ENCODE peak calls at places on chromosomes 13 and 19, in six cellular contexts. One of them, this sample, is unnamed.

GRCh38 chr13:28346136-28346535 is 148.8 kb downstream of the FLT1 start:
- DNase-seq in mucosa of descending colon: no peak
- DNase-seq in progenitor cell of endocrine pancreas: no peak
- DNase-seq in BE2C: no peak
- DNase-seq in pancreas: no peak
- DNase-seq in GM12865: no peak
- DNase-seq in this sample: no peak

GRCh38 chr13:99981115-99982020 is at the start of gene ZIC2:
- DNase-seq in mucosa of descending colon: peak
- DNase-seq in progenitor cell of endocrine pancreas: no peak
- DNase-seq in BE2C: peak
- DNase-seq in pancreas: peak
- DNase-seq in GM12865: peak
- DNase-seq in this sample: no peak

GRCh38 chr19:976476-976875 is 7.7 kb upstream of the WDR18 start:
- DNase-seq in mucosa of descending colon: no peak
- DNase-seq in progenitor cell of endocrine pancreas: no peak
- DNase-seq in BE2C: peak
- DNase-seq in pancreas: no peak
- DNase-seq in GM12865: no peak
- DNase-seq in this sample: no peak

GRCh38 chr13:75908137-75908536 is 272.0 kb downstream of the LMO7 start:
- DNase-seq in mucosa of descending colon: no peak
- DNase-seq in progenitor cell of endocrine pancreas: no peak
- DNase-seq in BE2C: no peak
- DNase-seq in pancreas: no peak
- DNase-seq in GM12865: no peak
- DNase-seq in this sample: peak

GRCh38 chr19:37342753-37343152 is 28.1 kb upstream of the ZNF527 start:
- DNase-seq in mucosa of descending colon: no peak
- DNase-seq in progenitor cell of endocrine pancreas: no peak
- DNase-seq in BE2C: no peak
- DNase-seq in pancreas: no peak
- DNase-seq in GM12865: no peak
- DNase-seq in this sample: no peak

GRCh38 chr19:3821857-3822364 is 35.7 kb upstream of the MATK start:
- DNase-seq in mucosa of descending colon: peak
- DNase-seq in progenitor cell of endocrine pancreas: peak
- DNase-seq in BE2C: peak
- DNase-seq in pancreas: peak
- DNase-seq in GM12865: peak
- DNase-seq in this sample: no peak

GRCh38 chr19:11530432-11530831 is 1.5 kb upstream of the ECSIT start:
- DNase-seq in mucosa of descending colon: peak
- DNase-seq in progenitor cell of endocrine pancreas: no peak
- DNase-seq in BE2C: peak
- DNase-seq in pancreas: peak
- DNase-seq in GM12865: peak
- DNase-seq in this sample: no peak

GRCh38 chr13:92500192-92500591 is 726.4 kb upstream of the GPC6 start:
- DNase-seq in mucosa of descending colon: no peak
- DNase-seq in progenitor cell of endocrine pancreas: no peak
- DNase-seq in BE2C: no peak
- DNase-seq in pancreas: no peak
- DNase-seq in GM12865: no peak
- DNase-seq in this sample: no peak

GRCh38 chr13:41463823-41464602 is 6.7 kb downstream of the RGCC start:
- DNase-seq in mucosa of descending colon: no peak
- DNase-seq in progenitor cell of endocrine pancreas: no peak
- DNase-seq in BE2C: no peak
- DNase-seq in pancreas: no peak
- DNase-seq in GM12865: peak
- DNase-seq in this sample: no peak

GRCh38 chr19:6161271-6161850 is 25.9 kb downstream of the ACSBG2 start:
- DNase-seq in mucosa of descending colon: no peak
- DNase-seq in progenitor cell of endocrine pancreas: no peak
- DNase-seq in BE2C: peak
- DNase-seq in pancreas: no peak
- DNase-seq in GM12865: peak
- DNase-seq in this sample: no peak

GRCh38 chr13:64688893-64689677 is 2541.1 kb downstream of the PCDH9 start:
- DNase-seq in mucosa of descending colon: no peak
- DNase-seq in progenitor cell of endocrine pancreas: no peak
- DNase-seq in BE2C: no peak
- DNase-seq in pancreas: no peak
- DNase-seq in GM12865: no peak
- DNase-seq in this sample: no peak

GRCh38 chr13:98129059-98129741 is 13.7 kb upstream of the FARP1 start:
- DNase-seq in mucosa of descending colon: no peak
- DNase-seq in progenitor cell of endocrine pancreas: no peak
- DNase-seq in BE2C: no peak
- DNase-seq in pancreas: no peak
- DNase-seq in GM12865: no peak
- DNase-seq in this sample: no peak

GRCh38 chr19:2053601-2054389 is 2.8 kb upstream of the MKNK2 start:
- DNase-seq in mucosa of descending colon: peak
- DNase-seq in progenitor cell of endocrine pancreas: no peak
- DNase-seq in BE2C: peak
- DNase-seq in pancreas: peak
- DNase-seq in GM12865: peak
- DNase-seq in this sample: no peak

GRCh38 chr19:18645035-18645511 is 8.2 kb downstream of the KLHL26 start:
- DNase-seq in mucosa of descending colon: no peak
- DNase-seq in progenitor cell of endocrine pancreas: no peak
- DNase-seq in BE2C: no peak
- DNase-seq in pancreas: peak
- DNase-seq in GM12865: no peak
- DNase-seq in this sample: no peak

GRCh38 chr19:4066682-4067395 is at the start of gene ZBTB7A:
- DNase-seq in mucosa of descending colon: peak
- DNase-seq in progenitor cell of endocrine pancreas: no peak
- DNase-seq in BE2C: peak
- DNase-seq in pancreas: peak
- DNase-seq in GM12865: peak
- DNase-seq in this sample: peak

GRCh38 chr19:44806271-44806670 is 2.6 kb upstream of the BCAM start:
- DNase-seq in mucosa of descending colon: no peak
- DNase-seq in progenitor cell of endocrine pancreas: no peak
- DNase-seq in BE2C: no peak
- DNase-seq in pancreas: no peak
- DNase-seq in GM12865: no peak
- DNase-seq in this sample: no peak

GRCh38 chr13:101179021-101179420 is 237.3 kb downstream of the NALCN start:
- DNase-seq in mucosa of descending colon: no peak
- DNase-seq in progenitor cell of endocrine pancreas: no peak
- DNase-seq in BE2C: no peak
- DNase-seq in pancreas: no peak
- DNase-seq in GM12865: no peak
- DNase-seq in this sample: no peak

GRCh38 chr13:39485314-39485700 is 117.7 kb downstream of the LHFPL6 start:
- DNase-seq in mucosa of descending colon: no peak
- DNase-seq in progenitor cell of endocrine pancreas: no peak
- DNase-seq in BE2C: no peak
- DNase-seq in pancreas: no peak
- DNase-seq in GM12865: no peak
- DNase-seq in this sample: no peak

GRCh38 chr13:94950303-94950702 is 238.0 kb upstream of the SOX21 start:
- DNase-seq in mucosa of descending colon: no peak
- DNase-seq in progenitor cell of endocrine pancreas: no peak
- DNase-seq in BE2C: no peak
- DNase-seq in pancreas: no peak
- DNase-seq in GM12865: no peak
- DNase-seq in this sample: no peak

GRCh38 chr19:29845576-29846176 is 33.9 kb downstream of the CCNE1 start:
- DNase-seq in mucosa of descending colon: peak
- DNase-seq in progenitor cell of endocrine pancreas: no peak
- DNase-seq in BE2C: no peak
- DNase-seq in pancreas: no peak
- DNase-seq in GM12865: peak
- DNase-seq in this sample: no peak

GRCh38 chr19:17654993-17655392 is 33.2 kb downstream of the UNC13A start:
- DNase-seq in mucosa of descending colon: peak
- DNase-seq in progenitor cell of endocrine pancreas: no peak
- DNase-seq in BE2C: no peak
- DNase-seq in pancreas: peak
- DNase-seq in GM12865: peak
- DNase-seq in this sample: no peak

GRCh38 chr13:38141792-38142191 is 207.9 kb upstream of the UFM1 start:
- DNase-seq in mucosa of descending colon: no peak
- DNase-seq in progenitor cell of endocrine pancreas: no peak
- DNase-seq in BE2C: no peak
- DNase-seq in pancreas: no peak
- DNase-seq in GM12865: no peak
- DNase-seq in this sample: no peak

GRCh38 chr13:30870049-30870884 is 35.8 kb upstream of the MEDAG start:
- DNase-seq in mucosa of descending colon: peak
- DNase-seq in progenitor cell of endocrine pancreas: no peak
- DNase-seq in BE2C: peak
- DNase-seq in pancreas: no peak
- DNase-seq in GM12865: peak
- DNase-seq in this sample: peak

GRCh38 chr13:44292545-44292944 is 81.1 kb upstream of the SERP2 start:
- DNase-seq in mucosa of descending colon: no peak
- DNase-seq in progenitor cell of endocrine pancreas: no peak
- DNase-seq in BE2C: no peak
- DNase-seq in pancreas: no peak
- DNase-seq in GM12865: no peak
- DNase-seq in this sample: no peak
- TF ChIP-seq CTCF in mucosa of descending colon: no peak
- TF ChIP-seq CTCF in progenitor cell of endocrine pancreas: no peak
- TF ChIP-seq CTCF in BE2C: no peak
- TF ChIP-seq CTCF in pancreas: no peak
- TF ChIP-seq CTCF in GM12865: no peak
- TF ChIP-seq CTCF in this sample: no peak

GRCh38 chr19:10501971-10502523 is 1.1 kb downstream of the KEAP1 start:
- DNase-seq in mucosa of descending colon: peak
- DNase-seq in progenitor cell of endocrine pancreas: peak
- DNase-seq in BE2C: peak
- DNase-seq in pancreas: peak
- DNase-seq in GM12865: peak
- DNase-seq in this sample: no peak
- TF ChIP-seq CTCF in mucosa of descending colon: no peak
- TF ChIP-seq CTCF in progenitor cell of endocrine pancreas: no peak
- TF ChIP-seq CTCF in BE2C: no peak
- TF ChIP-seq CTCF in pancreas: no peak
- TF ChIP-seq CTCF in GM12865: no peak
- TF ChIP-seq CTCF in this sample: no peak

GRCh38 chr13:106078191-106078590 is 457.3 kb downstream of the EFNB2 start:
- DNase-seq in mucosa of descending colon: no peak
- DNase-seq in progenitor cell of endocrine pancreas: no peak
- DNase-seq in BE2C: no peak
- DNase-seq in pancreas: no peak
- DNase-seq in GM12865: no peak
- DNase-seq in this sample: no peak

GRCh38 chr13:106088094-106088493 is 447.4 kb downstream of the EFNB2 start:
- DNase-seq in mucosa of descending colon: no peak
- DNase-seq in progenitor cell of endocrine pancreas: no peak
- DNase-seq in BE2C: no peak
- DNase-seq in pancreas: no peak
- DNase-seq in GM12865: no peak
- DNase-seq in this sample: no peak

GRCh38 chr13:106087201-106087600 is 448.3 kb downstream of the EFNB2 start:
- DNase-seq in mucosa of descending colon: peak
- DNase-seq in progenitor cell of endocrine pancreas: no peak
- DNase-seq in BE2C: no peak
- DNase-seq in pancreas: no peak
- DNase-seq in GM12865: no peak
- DNase-seq in this sample: no peak

GRCh38 chr13:106089251-106089940 is 446.1 kb downstream of the EFNB2 start:
- DNase-seq in mucosa of descending colon: no peak
- DNase-seq in progenitor cell of endocrine pancreas: no peak
- DNase-seq in BE2C: no peak
- DNase-seq in pancreas: no peak
- DNase-seq in GM12865: no peak
- DNase-seq in this sample: no peak

DNA sequence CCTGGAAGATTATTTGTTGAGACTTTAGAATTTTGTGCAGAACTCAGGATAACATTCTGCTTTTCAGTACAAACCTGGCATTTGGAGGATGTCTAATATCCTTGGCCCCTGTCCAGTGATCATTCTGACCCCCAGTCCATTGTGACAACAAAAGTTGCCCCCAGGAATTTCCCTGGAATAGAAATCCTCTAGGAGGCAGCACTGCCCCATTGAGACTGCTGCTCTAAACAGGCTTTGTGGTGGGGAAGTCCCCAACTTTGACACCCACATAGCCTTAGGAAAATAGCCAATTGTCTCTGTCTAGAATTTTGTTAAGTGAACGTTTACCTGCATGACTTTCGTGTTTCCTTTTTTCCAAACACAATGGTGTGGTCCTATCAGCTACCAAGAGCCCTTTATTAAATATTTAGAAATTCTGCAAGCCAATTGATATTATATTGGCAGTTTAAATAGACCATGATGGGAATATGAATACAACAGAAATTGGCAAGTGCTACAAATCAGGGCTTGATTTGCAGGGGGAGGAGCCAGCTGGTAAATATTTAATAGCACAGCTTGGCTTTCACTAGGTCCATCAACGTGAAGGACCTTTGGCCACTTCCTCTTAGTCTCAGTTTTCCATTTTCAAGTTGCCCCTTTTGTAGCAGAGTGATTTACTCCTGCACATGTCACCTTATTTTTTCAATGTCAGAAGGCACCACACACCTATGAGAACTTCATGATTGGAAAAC is 451.7 kb downstream of the EFNB2 start:
- DNase-seq in mucosa of descending colon: no peak
- DNase-seq in progenitor cell of endocrine pancreas: no peak
- DNase-seq in BE2C: peak
- DNase-seq in pancreas: no peak
- DNase-seq in GM12865: peak
- DNase-seq in this sample: no peak
- TF ChIP-seq CTCF in mucosa of descending colon: no peak
- TF ChIP-seq CTCF in progenitor cell of endocrine pancreas: peak
- TF ChIP-seq CTCF in BE2C: peak
- TF ChIP-seq CTCF in pancreas: no peak
- TF ChIP-seq CTCF in GM12865: peak
- TF ChIP-seq CTCF in this sample: peak

DNA sequence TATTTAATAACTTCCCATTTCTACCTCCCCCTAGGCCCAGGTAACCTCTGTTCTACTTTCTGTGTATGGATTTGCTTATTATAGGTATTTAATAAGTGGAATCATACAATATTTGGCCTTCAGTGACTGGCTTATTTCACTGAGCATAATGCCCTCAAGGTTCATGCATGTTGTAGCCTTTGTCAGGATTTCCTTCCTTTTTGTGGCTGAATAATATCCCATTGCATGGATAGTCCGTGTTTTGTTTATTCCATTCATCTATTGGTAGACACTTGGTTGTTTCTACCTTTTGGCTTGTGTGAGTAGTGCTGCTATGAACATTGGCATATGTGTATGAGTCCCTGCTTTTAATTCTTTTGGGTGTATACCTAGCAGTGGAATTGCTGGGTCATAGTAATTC is 9.4 kb downstream of the HNRNPM start:
- DNase-seq in mucosa of descending colon: no peak
- DNase-seq in progenitor cell of endocrine pancreas: no peak
- DNase-seq in BE2C: no peak
- DNase-seq in pancreas: no peak
- DNase-seq in GM12865: no peak
- DNase-seq in this sample: no peak
- TF ChIP-seq CTCF in mucosa of descending colon: no peak
- TF ChIP-seq CTCF in progenitor cell of endocrine pancreas: no peak
- TF ChIP-seq CTCF in BE2C: no peak
- TF ChIP-seq CTCF in pancreas: no peak
- TF ChIP-seq CTCF in GM12865: no peak
- TF ChIP-seq CTCF in this sample: no peak